ENCODE peak calls at places on chromosome 13, in eight cellular contexts. One of them, this sample, is unnamed.
A peak's percentile ranks its signal among the peaks of the same experiment; 100 is the strongest.

GRCh38 chr13:31408927-31409326 is 209.2 kb downstream of the B3GLCT start:
- DNase-seq in endothelial cell: no peak
- DNase-seq in effector memory CD8-positive, alpha-beta T cell: no peak
- DNase-seq in Ammon's horn: no peak
- DNase-seq in stimulated activated CD8-positive, alpha-beta memory T cell treated with anti-CD3 and anti-CD28 coated beads, Interleukin-15, amount 100 ng/mL, for 24 hours: no peak
- DNase-seq in T-helper 17 cell: no peak
- DNase-seq in heart right ventricle: no peak
- DNase-seq in OCI-M1: no peak
- DNase-seq in this sample: no peak

GRCh38 chr13:30224732-30225131 is 82.6 kb downstream of the KATNAL1 start:
- DNase-seq in endothelial cell: no peak
- DNase-seq in effector memory CD8-positive, alpha-beta T cell: no peak
- DNase-seq in Ammon's horn: no peak
- DNase-seq in stimulated activated CD8-positive, alpha-beta memory T cell treated with anti-CD3 and anti-CD28 coated beads, Interleukin-15, amount 100 ng/mL, for 24 hours: no peak
- DNase-seq in T-helper 17 cell: no peak
- DNase-seq in heart right ventricle: no peak
- DNase-seq in OCI-M1: no peak
- DNase-seq in this sample: no peak

GRCh38 chr13:93183302-93183701 is 43.3 kb upstream of the GPC6 start:
- DNase-seq in endothelial cell: no peak
- DNase-seq in effector memory CD8-positive, alpha-beta T cell: no peak
- DNase-seq in Ammon's horn: no peak
- DNase-seq in stimulated activated CD8-positive, alpha-beta memory T cell treated with anti-CD3 and anti-CD28 coated beads, Interleukin-15, amount 100 ng/mL, for 24 hours: no peak
- DNase-seq in T-helper 17 cell: no peak
- DNase-seq in heart right ventricle: no peak
- DNase-seq in OCI-M1: no peak
- DNase-seq in this sample: no peak

GRCh38 chr13:36385471-36385870 is 39.3 kb upstream of the SPART start:
- DNase-seq in endothelial cell: no peak
- DNase-seq in effector memory CD8-positive, alpha-beta T cell: no peak
- DNase-seq in Ammon's horn: no peak
- DNase-seq in stimulated activated CD8-positive, alpha-beta memory T cell treated with anti-CD3 and anti-CD28 coated beads, Interleukin-15, amount 100 ng/mL, for 24 hours: no peak
- DNase-seq in T-helper 17 cell: no peak
- DNase-seq in heart right ventricle: no peak
- DNase-seq in OCI-M1: no peak
- DNase-seq in this sample: no peak

GRCh38 chr13:60009300-60010248 is 154.2 kb downstream of the DIAPH3 start:
- DNase-seq in endothelial cell: no peak
- DNase-seq in effector memory CD8-positive, alpha-beta T cell: no peak
- DNase-seq in Ammon's horn: no peak
- DNase-seq in stimulated activated CD8-positive, alpha-beta memory T cell treated with anti-CD3 and anti-CD28 coated beads, Interleukin-15, amount 100 ng/mL, for 24 hours: no peak
- DNase-seq in T-helper 17 cell: no peak
- DNase-seq in heart right ventricle: peak; percentile 6
- DNase-seq in OCI-M1: no peak
- DNase-seq in this sample: no peak

GRCh38 chr13:112260108-112261055 is 115.8 kb upstream of the SPACA7 start:
- DNase-seq in endothelial cell: no peak
- DNase-seq in effector memory CD8-positive, alpha-beta T cell: no peak
- DNase-seq in Ammon's horn: no peak
- DNase-seq in stimulated activated CD8-positive, alpha-beta memory T cell treated with anti-CD3 and anti-CD28 coated beads, Interleukin-15, amount 100 ng/mL, for 24 hours: no peak
- DNase-seq in T-helper 17 cell: no peak
- DNase-seq in heart right ventricle: no peak
- DNase-seq in OCI-M1: no peak
- DNase-seq in this sample: no peak

GRCh38 chr13:112569771-112570288 is 18.1 kb downstream of the TUBGCP3 start:
- DNase-seq in endothelial cell: peak; percentile 12
- DNase-seq in effector memory CD8-positive, alpha-beta T cell: no peak
- DNase-seq in Ammon's horn: no peak
- DNase-seq in stimulated activated CD8-positive, alpha-beta memory T cell treated with anti-CD3 and anti-CD28 coated beads, Interleukin-15, amount 100 ng/mL, for 24 hours: no peak
- DNase-seq in T-helper 17 cell: no peak
- DNase-seq in heart right ventricle: no peak
- DNase-seq in OCI-M1: no peak
- DNase-seq in this sample: no peak

GRCh38 chr13:49527123-49527522 is 31.4 kb downstream of the PHF11 start:
- DNase-seq in endothelial cell: no peak
- DNase-seq in effector memory CD8-positive, alpha-beta T cell: no peak
- DNase-seq in Ammon's horn: peak; percentile 73
- DNase-seq in stimulated activated CD8-positive, alpha-beta memory T cell treated with anti-CD3 and anti-CD28 coated beads, Interleukin-15, amount 100 ng/mL, for 24 hours: no peak
- DNase-seq in T-helper 17 cell: no peak
- DNase-seq in heart right ventricle: peak; percentile 31
- DNase-seq in OCI-M1: no peak
- DNase-seq in this sample: no peak

GRCh38 chr13:20461860-20462532 is 63.7 kb downstream of the CRYL1 start:
- DNase-seq in endothelial cell: no peak
- DNase-seq in effector memory CD8-positive, alpha-beta T cell: no peak
- DNase-seq in Ammon's horn: no peak
- DNase-seq in stimulated activated CD8-positive, alpha-beta memory T cell treated with anti-CD3 and anti-CD28 coated beads, Interleukin-15, amount 100 ng/mL, for 24 hours: no peak
- DNase-seq in T-helper 17 cell: no peak
- DNase-seq in heart right ventricle: peak; percentile 30
- DNase-seq in OCI-M1: no peak
- DNase-seq in this sample: no peak

GRCh38 chr13:110264685-110265275 is 42.2 kb downstream of the COL4A1 start:
- DNase-seq in endothelial cell: no peak
- DNase-seq in effector memory CD8-positive, alpha-beta T cell: no peak
- DNase-seq in Ammon's horn: no peak
- DNase-seq in stimulated activated CD8-positive, alpha-beta memory T cell treated with anti-CD3 and anti-CD28 coated beads, Interleukin-15, amount 100 ng/mL, for 24 hours: no peak
- DNase-seq in T-helper 17 cell: no peak
- DNase-seq in heart right ventricle: no peak
- DNase-seq in OCI-M1: no peak
- DNase-seq in this sample: no peak

GRCh38 chr13:21032656-21033055 is 28.7 kb downstream of the LATS2 start:
- DNase-seq in endothelial cell: no peak
- DNase-seq in effector memory CD8-positive, alpha-beta T cell: no peak
- DNase-seq in Ammon's horn: no peak
- DNase-seq in stimulated activated CD8-positive, alpha-beta memory T cell treated with anti-CD3 and anti-CD28 coated beads, Interleukin-15, amount 100 ng/mL, for 24 hours: no peak
- DNase-seq in T-helper 17 cell: no peak
- DNase-seq in heart right ventricle: no peak
- DNase-seq in OCI-M1: no peak
- DNase-seq in this sample: no peak

GRCh38 chr13:20512042-20512683 is 13.5 kb downstream of the CRYL1 start:
- DNase-seq in endothelial cell: peak; percentile 40
- DNase-seq in effector memory CD8-positive, alpha-beta T cell: no peak
- DNase-seq in Ammon's horn: no peak
- DNase-seq in stimulated activated CD8-positive, alpha-beta memory T cell treated with anti-CD3 and anti-CD28 coated beads, Interleukin-15, amount 100 ng/mL, for 24 hours: no peak
- DNase-seq in T-helper 17 cell: no peak
- DNase-seq in heart right ventricle: no peak
- DNase-seq in OCI-M1: no peak
- DNase-seq in this sample: no peak

GRCh38 chr13:114151565-114152284 is 19.3 kb upstream of the RASA3 start:
- DNase-seq in endothelial cell: no peak
- DNase-seq in effector memory CD8-positive, alpha-beta T cell: no peak
- DNase-seq in Ammon's horn: no peak
- DNase-seq in stimulated activated CD8-positive, alpha-beta memory T cell treated with anti-CD3 and anti-CD28 coated beads, Interleukin-15, amount 100 ng/mL, for 24 hours: no peak
- DNase-seq in T-helper 17 cell: peak; percentile 39
- DNase-seq in heart right ventricle: no peak
- DNase-seq in OCI-M1: no peak
- DNase-seq in this sample: peak; percentile 62

GRCh38 chr13:40789275-40790231 is at the start of gene SLC25A15:
- DNase-seq in endothelial cell: peak; percentile 86
- DNase-seq in effector memory CD8-positive, alpha-beta T cell: peak; percentile 63
- DNase-seq in Ammon's horn: peak; percentile 68
- DNase-seq in stimulated activated CD8-positive, alpha-beta memory T cell treated with anti-CD3 and anti-CD28 coated beads, Interleukin-15, amount 100 ng/mL, for 24 hours: peak; percentile 50
- DNase-seq in T-helper 17 cell: peak; percentile 66
- DNase-seq in heart right ventricle: peak; percentile 84
- DNase-seq in OCI-M1: peak; percentile 91
- DNase-seq in this sample: peak; percentile 65

GRCh38 chr13:113493315-113493951 is 2.9 kb upstream of the DCUN1D2 start:
- DNase-seq in endothelial cell: no peak
- DNase-seq in effector memory CD8-positive, alpha-beta T cell: no peak
- DNase-seq in Ammon's horn: no peak
- DNase-seq in stimulated activated CD8-positive, alpha-beta memory T cell treated with anti-CD3 and anti-CD28 coated beads, Interleukin-15, amount 100 ng/mL, for 24 hours: no peak
- DNase-seq in T-helper 17 cell: no peak
- DNase-seq in heart right ventricle: no peak
- DNase-seq in OCI-M1: peak; percentile 81
- DNase-seq in this sample: no peak

GRCh38 chr13:94254737-94255136 is 224.7 kb downstream of the DCT start:
- DNase-seq in endothelial cell: no peak
- DNase-seq in effector memory CD8-positive, alpha-beta T cell: no peak
- DNase-seq in Ammon's horn: no peak
- DNase-seq in stimulated activated CD8-positive, alpha-beta memory T cell treated with anti-CD3 and anti-CD28 coated beads, Interleukin-15, amount 100 ng/mL, for 24 hours: no peak
- DNase-seq in T-helper 17 cell: no peak
- DNase-seq in heart right ventricle: no peak
- DNase-seq in OCI-M1: no peak
- DNase-seq in this sample: no peak

GRCh38 chr13:29802621-29803020 is 47.8 kb downstream of the UBL3 start:
- DNase-seq in endothelial cell: no peak
- DNase-seq in effector memory CD8-positive, alpha-beta T cell: no peak
- DNase-seq in Ammon's horn: no peak
- DNase-seq in stimulated activated CD8-positive, alpha-beta memory T cell treated with anti-CD3 and anti-CD28 coated beads, Interleukin-15, amount 100 ng/mL, for 24 hours: no peak
- DNase-seq in T-helper 17 cell: no peak
- DNase-seq in heart right ventricle: no peak
- DNase-seq in OCI-M1: no peak
- DNase-seq in this sample: no peak

GRCh38 chr13:61111529-61111928 is 304.1 kb downstream of the PCDH20 start:
- DNase-seq in endothelial cell: no peak
- DNase-seq in effector memory CD8-positive, alpha-beta T cell: no peak
- DNase-seq in Ammon's horn: no peak
- DNase-seq in stimulated activated CD8-positive, alpha-beta memory T cell treated with anti-CD3 and anti-CD28 coated beads, Interleukin-15, amount 100 ng/mL, for 24 hours: no peak
- DNase-seq in T-helper 17 cell: no peak
- DNase-seq in heart right ventricle: no peak
- DNase-seq in OCI-M1: no peak
- DNase-seq in this sample: no peak

GRCh38 chr13:113654591-113655357 is 3.2 kb downstream of the ATP4B start:
- DNase-seq in endothelial cell: no peak
- DNase-seq in effector memory CD8-positive, alpha-beta T cell: no peak
- DNase-seq in Ammon's horn: no peak
- DNase-seq in stimulated activated CD8-positive, alpha-beta memory T cell treated with anti-CD3 and anti-CD28 coated beads, Interleukin-15, amount 100 ng/mL, for 24 hours: no peak
- DNase-seq in T-helper 17 cell: no peak
- DNase-seq in heart right ventricle: no peak
- DNase-seq in OCI-M1: no peak
- DNase-seq in this sample: no peak

GRCh38 chr13:100721885-100722512 is 47.4 kb upstream of the TMTC4 start:
- DNase-seq in endothelial cell: peak; percentile 71
- DNase-seq in effector memory CD8-positive, alpha-beta T cell: peak; percentile 33
- DNase-seq in Ammon's horn: peak; percentile 78
- DNase-seq in stimulated activated CD8-positive, alpha-beta memory T cell treated with anti-CD3 and anti-CD28 coated beads, Interleukin-15, amount 100 ng/mL, for 24 hours: peak; percentile 20
- DNase-seq in T-helper 17 cell: no peak
- DNase-seq in heart right ventricle: no peak
- DNase-seq in OCI-M1: peak; percentile 69
- DNase-seq in this sample: peak; percentile 15

GRCh38 chr13:91668844-91669495 is 270.5 kb downstream of the GPC5 start:
- DNase-seq in endothelial cell: no peak
- DNase-seq in effector memory CD8-positive, alpha-beta T cell: no peak
- DNase-seq in Ammon's horn: no peak
- DNase-seq in stimulated activated CD8-positive, alpha-beta memory T cell treated with anti-CD3 and anti-CD28 coated beads, Interleukin-15, amount 100 ng/mL, for 24 hours: no peak
- DNase-seq in T-helper 17 cell: no peak
- DNase-seq in heart right ventricle: no peak
- DNase-seq in OCI-M1: no peak
- DNase-seq in this sample: no peak

GRCh38 chr13:99870541-99870940 is 101.0 kb downstream of the ZIC5 start:
- DNase-seq in endothelial cell: no peak
- DNase-seq in effector memory CD8-positive, alpha-beta T cell: no peak
- DNase-seq in Ammon's horn: no peak
- DNase-seq in stimulated activated CD8-positive, alpha-beta memory T cell treated with anti-CD3 and anti-CD28 coated beads, Interleukin-15, amount 100 ng/mL, for 24 hours: no peak
- DNase-seq in T-helper 17 cell: no peak
- DNase-seq in heart right ventricle: no peak
- DNase-seq in OCI-M1: no peak
- DNase-seq in this sample: no peak

GRCh38 chr13:62879071-62879470 is 1463.4 kb upstream of the PCDH20 start:
- DNase-seq in endothelial cell: no peak
- DNase-seq in effector memory CD8-positive, alpha-beta T cell: no peak
- DNase-seq in Ammon's horn: no peak
- DNase-seq in stimulated activated CD8-positive, alpha-beta memory T cell treated with anti-CD3 and anti-CD28 coated beads, Interleukin-15, amount 100 ng/mL, for 24 hours: no peak
- DNase-seq in T-helper 17 cell: no peak
- DNase-seq in heart right ventricle: no peak
- DNase-seq in OCI-M1: no peak
- DNase-seq in this sample: no peak

GRCh38 chr13:46639033-46639981 is 86.3 kb downstream of the LRCH1 start:
- DNase-seq in endothelial cell: no peak
- DNase-seq in effector memory CD8-positive, alpha-beta T cell: no peak
- DNase-seq in Ammon's horn: no peak
- DNase-seq in stimulated activated CD8-positive, alpha-beta memory T cell treated with anti-CD3 and anti-CD28 coated beads, Interleukin-15, amount 100 ng/mL, for 24 hours: no peak
- DNase-seq in T-helper 17 cell: no peak
- DNase-seq in heart right ventricle: no peak
- DNase-seq in OCI-M1: no peak
- DNase-seq in this sample: no peak

GRCh38 chr13:18948012-18948663 is 233.5 kb downstream of the TUBA3C start:
- DNase-seq in endothelial cell: no peak
- DNase-seq in effector memory CD8-positive, alpha-beta T cell: no peak
- DNase-seq in Ammon's horn: no peak
- DNase-seq in stimulated activated CD8-positive, alpha-beta memory T cell treated with anti-CD3 and anti-CD28 coated beads, Interleukin-15, amount 100 ng/mL, for 24 hours: no peak
- DNase-seq in T-helper 17 cell: no peak
- DNase-seq in heart right ventricle: no peak
- DNase-seq in OCI-M1: no peak
- DNase-seq in this sample: no peak

GRCh38 chr13:113584205-113584869 is at the start of gene TFDP1:
- DNase-seq in endothelial cell: peak; percentile 73
- DNase-seq in effector memory CD8-positive, alpha-beta T cell: peak; percentile 29
- DNase-seq in Ammon's horn: peak; percentile 85
- DNase-seq in stimulated activated CD8-positive, alpha-beta memory T cell treated with anti-CD3 and anti-CD28 coated beads, Interleukin-15, amount 100 ng/mL, for 24 hours: peak; percentile 70
- DNase-seq in T-helper 17 cell: peak; percentile 29
- DNase-seq in heart right ventricle: peak; percentile 79
- DNase-seq in OCI-M1: peak; percentile 83
- DNase-seq in this sample: peak; percentile 55

GRCh38 chr13:48778551-48779088 is 124.9 kb downstream of the CYSLTR2 start:
- DNase-seq in endothelial cell: no peak
- DNase-seq in effector memory CD8-positive, alpha-beta T cell: no peak
- DNase-seq in Ammon's horn: peak; percentile 34
- DNase-seq in stimulated activated CD8-positive, alpha-beta memory T cell treated with anti-CD3 and anti-CD28 coated beads, Interleukin-15, amount 100 ng/mL, for 24 hours: no peak
- DNase-seq in T-helper 17 cell: no peak
- DNase-seq in heart right ventricle: no peak
- DNase-seq in OCI-M1: no peak
- DNase-seq in this sample: no peak

GRCh38 chr13:76854894-76855293 is 31.3 kb downstream of the KCTD12 start:
- DNase-seq in endothelial cell: no peak
- DNase-seq in effector memory CD8-positive, alpha-beta T cell: no peak
- DNase-seq in Ammon's horn: no peak
- DNase-seq in stimulated activated CD8-positive, alpha-beta memory T cell treated with anti-CD3 and anti-CD28 coated beads, Interleukin-15, amount 100 ng/mL, for 24 hours: no peak
- DNase-seq in T-helper 17 cell: no peak
- DNase-seq in heart right ventricle: no peak
- DNase-seq in OCI-M1: no peak
- DNase-seq in this sample: no peak

GRCh38 chr13:25214371-25215252 is 42.5 kb upstream of the AMER2 start:
- DNase-seq in endothelial cell: no peak
- DNase-seq in effector memory CD8-positive, alpha-beta T cell: no peak
- DNase-seq in Ammon's horn: peak; percentile 38
- DNase-seq in stimulated activated CD8-positive, alpha-beta memory T cell treated with anti-CD3 and anti-CD28 coated beads, Interleukin-15, amount 100 ng/mL, for 24 hours: no peak
- DNase-seq in T-helper 17 cell: no peak
- DNase-seq in heart right ventricle: peak; percentile 16
- DNase-seq in OCI-M1: no peak
- DNase-seq in this sample: no peak

GRCh38 chr13:65977525-65977924 is 1252.6 kb downstream of the PCDH9 start:
- DNase-seq in endothelial cell: no peak
- DNase-seq in effector memory CD8-positive, alpha-beta T cell: no peak
- DNase-seq in Ammon's horn: no peak
- DNase-seq in stimulated activated CD8-positive, alpha-beta memory T cell treated with anti-CD3 and anti-CD28 coated beads, Interleukin-15, amount 100 ng/mL, for 24 hours: no peak
- DNase-seq in T-helper 17 cell: no peak
- DNase-seq in heart right ventricle: no peak
- DNase-seq in OCI-M1: no peak
- DNase-seq in this sample: no peak

GRCh38 chr13:46317120-46317519 is 69.9 kb downstream of the RUBCNL start:
- DNase-seq in endothelial cell: no peak
- DNase-seq in effector memory CD8-positive, alpha-beta T cell: no peak
- DNase-seq in Ammon's horn: no peak
- DNase-seq in stimulated activated CD8-positive, alpha-beta memory T cell treated with anti-CD3 and anti-CD28 coated beads, Interleukin-15, amount 100 ng/mL, for 24 hours: no peak
- DNase-seq in T-helper 17 cell: no peak
- DNase-seq in heart right ventricle: no peak
- DNase-seq in OCI-M1: peak; percentile 46
- DNase-seq in this sample: no peak

GRCh38 chr13:42405665-42406390 is 133.9 kb downstream of the AKAP11 start:
- DNase-seq in endothelial cell: no peak
- DNase-seq in effector memory CD8-positive, alpha-beta T cell: no peak
- DNase-seq in Ammon's horn: no peak
- DNase-seq in stimulated activated CD8-positive, alpha-beta memory T cell treated with anti-CD3 and anti-CD28 coated beads, Interleukin-15, amount 100 ng/mL, for 24 hours: no peak
- DNase-seq in T-helper 17 cell: no peak
- DNase-seq in heart right ventricle: no peak
- DNase-seq in OCI-M1: no peak
- DNase-seq in this sample: peak; percentile 10

GRCh38 chr13:99614465-99614885 is 113.2 kb downstream of the TM9SF2 start:
- DNase-seq in endothelial cell: no peak
- DNase-seq in effector memory CD8-positive, alpha-beta T cell: no peak
- DNase-seq in Ammon's horn: peak; percentile 20
- DNase-seq in stimulated activated CD8-positive, alpha-beta memory T cell treated with anti-CD3 and anti-CD28 coated beads, Interleukin-15, amount 100 ng/mL, for 24 hours: no peak
- DNase-seq in T-helper 17 cell: no peak
- DNase-seq in heart right ventricle: no peak
- DNase-seq in OCI-M1: peak; percentile 74
- DNase-seq in this sample: peak; percentile 17

GRCh38 chr13:109333893-109334651 is 452.3 kb downstream of the IRS2 start:
- DNase-seq in endothelial cell: no peak
- DNase-seq in effector memory CD8-positive, alpha-beta T cell: no peak
- DNase-seq in Ammon's horn: no peak
- DNase-seq in stimulated activated CD8-positive, alpha-beta memory T cell treated with anti-CD3 and anti-CD28 coated beads, Interleukin-15, amount 100 ng/mL, for 24 hours: no peak
- DNase-seq in T-helper 17 cell: no peak
- DNase-seq in heart right ventricle: no peak
- DNase-seq in OCI-M1: no peak
- DNase-seq in this sample: no peak

This sample was measured in central memory CD4-positive, alpha-beta T cell.